ENCODE peak calls at places on chromosomes 7 and 10, in four cellular contexts. One of them, this sample, is unnamed.

GRCh38 chr7:149846021-149846420 is 7.8 kb downstream of the ZNF862 start:
- DNase-seq in endodermal cell: no peak
- DNase-seq in pancreas: no peak
- DNase-seq in AG04449: no peak
- DNase-seq in this sample: no peak

GRCh38 chr7:154231732-154232131 is 179.5 kb downstream of the DPP6 start:
- DNase-seq in endodermal cell: peak
- DNase-seq in AG04449: no peak
- DNase-seq in pancreas: no peak
- DNase-seq in this sample: no peak

GRCh38 chr7:102409340-102409739 is 13.2 kb downstream of the PRKRIP1 start:
- DNase-seq in endodermal cell: no peak
- DNase-seq in pancreas: no peak
- DNase-seq in AG04449: no peak
- DNase-seq in this sample: no peak

GRCh38 chr10:103053659-103054581 is 135.8 kb downstream of the CNNM2 start:
- DNase-seq in endodermal cell: peak
- DNase-seq in AG04449: peak
- DNase-seq in pancreas: peak
- DNase-seq in this sample: peak

GRCh38 chr7:68216046-68216445 is 1219.4 kb downstream of the TYW1 start:
- DNase-seq in AG04449: no peak
- DNase-seq in pancreas: no peak
- DNase-seq in endodermal cell: no peak
- DNase-seq in this sample: no peak

GRCh38 chr10:69794673-69795072 is 7.0 kb upstream of the COL13A1 start:
- DNase-seq in AG04449: no peak
- DNase-seq in endodermal cell: no peak
- DNase-seq in pancreas: no peak
- DNase-seq in this sample: no peak

GRCh38 chr10:43056568-43057011 is 20.3 kb upstream of the RET start:
- DNase-seq in AG04449: no peak
- DNase-seq in pancreas: no peak
- DNase-seq in endodermal cell: peak
- DNase-seq in this sample: no peak

GRCh38 chr10:43338117-43338516 is 33.3 kb upstream of the FXYD4 start:
- DNase-seq in endodermal cell: no peak
- DNase-seq in AG04449: no peak
- DNase-seq in pancreas: no peak
- DNase-seq in this sample: no peak

GRCh38 chr10:55668326-55668922 is 692.6 kb downstream of the ZWINT start:
- DNase-seq in pancreas: no peak
- DNase-seq in endodermal cell: peak
- DNase-seq in AG04449: no peak
- DNase-seq in this sample: no peak

GRCh38 chr7:137882261-137882668 is 35.5 kb upstream of the DGKI start:
- DNase-seq in AG04449: peak
- DNase-seq in endodermal cell: no peak
- DNase-seq in pancreas: no peak
- DNase-seq in this sample: peak

GRCh38 chr7:36787933-36788378 is 63.7 kb upstream of the AOAH start:
- DNase-seq in endodermal cell: no peak
- DNase-seq in AG04449: no peak
- DNase-seq in pancreas: no peak
- DNase-seq in this sample: no peak

GRCh38 chr7:33325754-33326484 is 196.6 kb downstream of the BBS9 start:
- DNase-seq in AG04449: no peak
- DNase-seq in endodermal cell: no peak
- DNase-seq in pancreas: no peak
- DNase-seq in this sample: no peak

GRCh38 chr7:94386416-94386815 is 8.3 kb upstream of the COL1A2 start:
- DNase-seq in AG04449: no peak
- DNase-seq in endodermal cell: no peak
- DNase-seq in pancreas: no peak
- DNase-seq in this sample: no peak

GRCh38 chr7:33579561-33579960 is 325.8 kb upstream of the BMPER start:
- DNase-seq in pancreas: no peak
- DNase-seq in AG04449: no peak
- DNase-seq in endodermal cell: no peak
- DNase-seq in this sample: no peak

GRCh38 chr7:114100810-114101209 is 182.0 kb upstream of the PPP1R3A start:
- DNase-seq in endodermal cell: no peak
- DNase-seq in pancreas: no peak
- DNase-seq in AG04449: no peak
- DNase-seq in this sample: no peak

GRCh38 chr10:132289439-132289838 is 18.3 kb downstream of the STK32C start:
- DNase-seq in pancreas: no peak
- DNase-seq in AG04449: no peak
- DNase-seq in endodermal cell: no peak
- DNase-seq in this sample: no peak

GRCh38 chr10:42974693-42975002 is 102.2 kb upstream of the RET start:
- DNase-seq in AG04449: no peak
- DNase-seq in endodermal cell: no peak
- DNase-seq in pancreas: no peak
- DNase-seq in this sample: no peak

GRCh38 chr10:15254808-15255655 is 86.5 kb upstream of the NMT2 start:
- DNase-seq in AG04449: no peak
- DNase-seq in endodermal cell: peak
- DNase-seq in pancreas: peak
- DNase-seq in this sample: no peak

GRCh38 chr7:106313456-106313891 is 28.7 kb upstream of the NAMPT start:
- DNase-seq in endodermal cell: no peak
- DNase-seq in pancreas: no peak
- DNase-seq in AG04449: peak
- DNase-seq in this sample: no peak

GRCh38 chr10:102401735-102402511 is 6.4 kb downstream of the NFKB2 start:
- DNase-seq in endodermal cell: peak
- DNase-seq in AG04449: no peak
- DNase-seq in pancreas: no peak
- DNase-seq in this sample: no peak

GRCh38 chr10:59047180-59047579 is 129.3 kb upstream of the PHYHIPL start:
- DNase-seq in pancreas: peak
- DNase-seq in AG04449: no peak
- DNase-seq in endodermal cell: no peak
- DNase-seq in this sample: no peak

GRCh38 chr10:114876602-114877300 is 55.2 kb downstream of the FHIP2A start:
- DNase-seq in endodermal cell: peak
- DNase-seq in pancreas: peak
- DNase-seq in AG04449: no peak
- DNase-seq in this sample: no peak

GRCh38 chr7:142488842-142489241 is 231.0 kb upstream of the PRSS58 start:
- DNase-seq in AG04449: no peak
- DNase-seq in endodermal cell: no peak
- DNase-seq in pancreas: no peak
- DNase-seq in this sample: no peak

GRCh38 chr10:124962421-124962820 is 20.5 kb downstream of the ZRANB1 start:
- DNase-seq in AG04449: no peak
- DNase-seq in endodermal cell: no peak
- DNase-seq in pancreas: no peak
- DNase-seq in this sample: no peak

GRCh38 chr7:133197972-133198544 is 54.8 kb upstream of the EXOC4 start:
- DNase-seq in pancreas: no peak
- DNase-seq in endodermal cell: no peak
- DNase-seq in AG04449: no peak
- DNase-seq in this sample: no peak

GRCh38 chr10:125001313-125002043 is 59.6 kb downstream of the ZRANB1 start:
- DNase-seq in endodermal cell: peak
- DNase-seq in pancreas: peak
- DNase-seq in AG04449: no peak
- DNase-seq in this sample: no peak

GRCh38 chr10:77070892-77071595 is 566.6 kb downstream of the KCNMA1 start:
- DNase-seq in AG04449: no peak
- DNase-seq in endodermal cell: no peak
- DNase-seq in pancreas: no peak
- DNase-seq in this sample: no peak

GRCh38 chr7:128259131-128260056 is 18.3 kb downstream of the LEP start:
- DNase-seq in endodermal cell: peak
- DNase-seq in AG04449: no peak
- DNase-seq in pancreas: no peak
- DNase-seq in this sample: no peak

GRCh38 chr7:80879849-80880248 is 39.0 kb downstream of the SEMA3C start:
- DNase-seq in AG04449: no peak
- DNase-seq in pancreas: no peak
- DNase-seq in endodermal cell: no peak
- DNase-seq in this sample: no peak
- TF ChIP-seq CTCF in AG04449: no peak
- TF ChIP-seq CTCF in pancreas: no peak
- TF ChIP-seq CTCF in endodermal cell: no peak
- TF ChIP-seq CTCF in this sample: no peak

DNA sequence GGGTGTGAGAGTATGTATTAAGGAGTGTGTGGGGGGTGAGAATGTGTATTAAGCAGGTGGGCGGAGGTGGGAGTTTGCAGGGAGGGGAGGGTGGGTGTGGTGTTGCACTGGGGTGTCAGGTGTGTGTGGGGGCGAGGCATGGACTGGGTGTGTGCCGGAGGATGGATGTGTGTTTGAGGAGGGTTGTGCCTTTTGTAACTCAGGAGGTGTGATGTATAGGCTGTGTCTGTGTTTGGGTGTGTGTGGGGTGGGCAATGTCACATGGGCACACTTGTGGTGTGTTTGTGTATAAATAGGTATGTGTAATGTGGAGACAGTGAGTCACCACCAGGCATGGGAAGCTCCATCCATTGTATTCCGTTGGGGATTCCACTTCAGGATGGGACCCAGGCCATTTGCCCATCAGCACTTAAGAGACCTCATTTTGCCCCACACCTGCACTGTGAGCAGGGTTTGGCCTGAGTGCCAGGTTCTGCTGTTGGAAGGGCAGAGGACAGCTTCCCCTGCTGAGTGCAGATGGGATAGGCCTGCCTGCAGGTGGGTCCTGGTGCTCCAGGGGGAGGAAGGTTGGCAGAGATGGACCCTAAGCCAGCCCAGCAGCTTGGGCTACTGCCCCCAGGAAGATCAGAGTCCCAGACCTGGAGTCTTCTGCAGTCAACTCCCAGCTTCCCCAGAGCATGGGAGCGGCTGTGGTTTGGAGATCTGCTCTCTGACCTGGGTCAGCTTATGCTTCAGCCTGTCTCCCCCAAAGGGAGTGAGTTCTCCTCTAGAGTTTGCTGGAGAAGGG is 5.9 kb downstream of the UNC5B start:
- DNase-seq in endodermal cell: peak
- DNase-seq in pancreas: no peak
- DNase-seq in AG04449: no peak
- DNase-seq in this sample: no peak
- H3K4me3 ChIP-seq in endodermal cell: peak
- H3K4me3 ChIP-seq in pancreas: no peak
- H3K4me3 ChIP-seq in AG04449: peak
- H3K4me3 ChIP-seq in this sample: peak

DNA sequence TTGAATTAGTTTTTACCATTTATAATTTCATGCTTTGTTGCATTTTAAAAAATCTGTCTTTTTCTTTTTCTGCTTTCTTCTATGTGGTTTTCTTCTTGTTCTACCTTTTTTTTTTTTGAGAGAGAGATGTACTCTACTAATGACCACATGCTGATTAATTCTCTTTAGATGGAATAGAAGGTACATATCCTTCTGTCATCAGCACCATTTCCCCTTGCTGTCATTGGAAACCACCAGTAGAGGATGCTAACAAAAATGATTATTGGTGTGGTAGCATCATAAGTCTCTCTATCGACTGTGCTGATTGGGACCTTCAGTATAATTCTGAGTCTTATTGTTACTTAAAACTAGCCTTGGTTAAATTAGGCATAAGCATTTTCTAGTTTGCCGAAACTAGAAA is 3.6 kb downstream of the ZEB1 start:
- DNase-seq in AG04449: no peak
- DNase-seq in pancreas: no peak
- DNase-seq in endodermal cell: no peak
- DNase-seq in this sample: no peak
- TF ChIP-seq CTCF in AG04449: peak
- TF ChIP-seq CTCF in pancreas: no peak
- TF ChIP-seq CTCF in endodermal cell: peak
- TF ChIP-seq CTCF in this sample: peak

DNA sequence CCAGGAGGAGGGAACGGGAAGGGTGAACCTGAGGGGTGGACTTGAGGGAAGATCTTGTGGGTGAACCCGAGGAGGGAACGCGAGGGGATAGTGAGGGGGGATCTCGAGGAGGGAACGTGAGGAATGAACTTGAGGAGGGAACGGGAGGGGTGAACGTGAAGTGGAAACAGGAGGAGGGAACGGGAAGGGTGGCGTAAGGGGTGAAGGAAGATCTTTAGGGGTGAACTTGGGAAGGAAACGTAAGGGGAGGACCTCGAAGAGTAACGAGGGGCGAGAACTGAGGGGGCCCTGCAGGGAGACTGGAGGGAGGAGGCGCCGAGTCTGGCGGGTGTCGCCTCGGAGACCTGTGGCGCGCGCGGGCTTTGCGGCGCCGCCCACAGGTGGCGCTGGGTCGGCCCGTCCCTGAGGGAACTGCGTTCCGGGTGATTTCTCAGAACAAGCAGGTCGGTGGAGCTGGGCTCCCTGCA is 677 bp downstream of the MYO3A start:
- DNase-seq in AG04449: no peak
- DNase-seq in pancreas: peak
- DNase-seq in endodermal cell: peak
- DNase-seq in this sample: no peak
- H3K4me3 ChIP-seq in AG04449: no peak
- H3K4me3 ChIP-seq in pancreas: peak
- H3K4me3 ChIP-seq in endodermal cell: peak
- H3K4me3 ChIP-seq in this sample: peak